ENCODE peak calls at places on chromosome 7, in nine cellular contexts. One of them, this sample, is unnamed. For H3K4me1, the result is how much of the 10 kb centered on the place peaks cover.

GRCh38 chr7:87001214-87001613 is 58.2 kb downstream of the ELAPOR2 start:
- DNase-seq in spleen: no peak
- DNase-seq in breast epithelium: peak
- DNase-seq in vagina: no peak
- DNase-seq in HCT116: no peak
- DNase-seq in GM12878: no peak
- DNase-seq in stomach: no peak
- DNase-seq in sigmoid colon: no peak
- DNase-seq in transverse colon: no peak
- DNase-seq in this sample: no peak

GRCh38 chr7:24778543-24779282 is 21.4 kb upstream of the GSDME start:
- DNase-seq in spleen: no peak
- DNase-seq in breast epithelium: peak
- DNase-seq in vagina: no peak
- DNase-seq in HCT116: no peak
- DNase-seq in GM12878: no peak
- DNase-seq in stomach: no peak
- DNase-seq in sigmoid colon: peak
- DNase-seq in transverse colon: no peak
- DNase-seq in this sample: peak

GRCh38 chr7:11331128-11332102 is 357.7 kb downstream of the PHF14 start:
- DNase-seq in spleen: no peak
- DNase-seq in breast epithelium: no peak
- DNase-seq in vagina: no peak
- DNase-seq in HCT116: no peak
- DNase-seq in GM12878: no peak
- DNase-seq in stomach: no peak
- DNase-seq in sigmoid colon: no peak
- DNase-seq in transverse colon: no peak
- DNase-seq in this sample: peak

GRCh38 chr7:2894118-2894940 is 50.2 kb upstream of the GNA12 start:
- DNase-seq in spleen: peak
- DNase-seq in breast epithelium: no peak
- DNase-seq in vagina: no peak
- DNase-seq in HCT116: no peak
- DNase-seq in GM12878: peak
- DNase-seq in stomach: peak
- DNase-seq in sigmoid colon: no peak
- DNase-seq in transverse colon: peak
- DNase-seq in this sample: no peak

GRCh38 chr7:39613577-39613976 is 9.8 kb upstream of the RALA start:
- DNase-seq in spleen: no peak
- DNase-seq in breast epithelium: no peak
- DNase-seq in vagina: no peak
- DNase-seq in HCT116: no peak
- DNase-seq in GM12878: no peak
- DNase-seq in stomach: no peak
- DNase-seq in sigmoid colon: no peak
- DNase-seq in transverse colon: no peak
- DNase-seq in this sample: no peak

GRCh38 chr7:26117142-26117807 is 34.7 kb upstream of the NFE2L3 start:
- DNase-seq in spleen: no peak
- DNase-seq in breast epithelium: no peak
- DNase-seq in vagina: no peak
- DNase-seq in HCT116: no peak
- DNase-seq in GM12878: no peak
- DNase-seq in stomach: no peak
- DNase-seq in sigmoid colon: no peak
- DNase-seq in transverse colon: no peak
- DNase-seq in this sample: no peak

GRCh38 chr7:17075601-17076000 is 193.8 kb upstream of the AGR3 start:
- DNase-seq in spleen: no peak
- DNase-seq in breast epithelium: no peak
- DNase-seq in vagina: no peak
- DNase-seq in HCT116: no peak
- DNase-seq in GM12878: no peak
- DNase-seq in stomach: no peak
- DNase-seq in sigmoid colon: no peak
- DNase-seq in transverse colon: no peak
- DNase-seq in this sample: no peak

GRCh38 chr7:78924581-78924980 is 528.9 kb downstream of the MAGI2 start:
- DNase-seq in spleen: no peak
- DNase-seq in breast epithelium: no peak
- DNase-seq in vagina: no peak
- DNase-seq in HCT116: peak
- DNase-seq in GM12878: no peak
- DNase-seq in stomach: no peak
- DNase-seq in sigmoid colon: no peak
- DNase-seq in transverse colon: no peak
- DNase-seq in this sample: no peak

GRCh38 chr7:55409474-55410225 is 44.5 kb downstream of the LANCL2 start:
- DNase-seq in spleen: no peak
- DNase-seq in breast epithelium: no peak
- DNase-seq in vagina: no peak
- DNase-seq in HCT116: no peak
- DNase-seq in GM12878: peak
- DNase-seq in stomach: no peak
- DNase-seq in sigmoid colon: no peak
- DNase-seq in transverse colon: no peak
- DNase-seq in this sample: no peak

GRCh38 chr7:18437086-18437485 is 58.5 kb upstream of the HDAC9 start:
- DNase-seq in spleen: no peak
- DNase-seq in breast epithelium: no peak
- DNase-seq in vagina: no peak
- DNase-seq in HCT116: no peak
- DNase-seq in GM12878: no peak
- DNase-seq in stomach: no peak
- DNase-seq in sigmoid colon: no peak
- DNase-seq in transverse colon: no peak
- DNase-seq in this sample: no peak

GRCh38 chr7:1669954-1670893 is at the start of gene ELFN1:
- DNase-seq in spleen: peak
- DNase-seq in breast epithelium: no peak
- DNase-seq in vagina: no peak
- DNase-seq in HCT116: no peak
- DNase-seq in GM12878: no peak
- DNase-seq in stomach: no peak
- DNase-seq in sigmoid colon: peak
- DNase-seq in transverse colon: no peak
- DNase-seq in this sample: no peak

GRCh38 chr7:43781726-43782607 is 23.5 kb downstream of the BLVRA start:
- DNase-seq in spleen: no peak
- DNase-seq in breast epithelium: no peak
- DNase-seq in vagina: no peak
- DNase-seq in HCT116: no peak
- DNase-seq in GM12878: no peak
- DNase-seq in stomach: no peak
- DNase-seq in sigmoid colon: peak
- DNase-seq in transverse colon: no peak
- DNase-seq in this sample: no peak

GRCh38 chr7:130144632-130145171 is 60.5 kb downstream of the TMEM209 start:
- DNase-seq in spleen: peak
- DNase-seq in breast epithelium: peak
- DNase-seq in vagina: no peak
- DNase-seq in HCT116: peak
- DNase-seq in GM12878: no peak
- DNase-seq in stomach: no peak
- DNase-seq in sigmoid colon: no peak
- DNase-seq in transverse colon: no peak
- DNase-seq in this sample: no peak

GRCh38 chr7:127392182-127392565 is 334 bp downstream of the ZNF800 start:
- DNase-seq in spleen: peak
- DNase-seq in breast epithelium: peak
- DNase-seq in vagina: no peak
- DNase-seq in HCT116: no peak
- DNase-seq in GM12878: no peak
- DNase-seq in stomach: peak
- DNase-seq in sigmoid colon: peak
- DNase-seq in transverse colon: peak
- DNase-seq in this sample: no peak

GRCh38 chr7:33716581-33717477 is 188.5 kb upstream of the BMPER start:
- DNase-seq in spleen: no peak
- DNase-seq in breast epithelium: no peak
- DNase-seq in vagina: no peak
- DNase-seq in HCT116: peak
- DNase-seq in GM12878: no peak
- DNase-seq in stomach: no peak
- DNase-seq in sigmoid colon: no peak
- DNase-seq in transverse colon: no peak
- DNase-seq in this sample: no peak

GRCh38 chr7:6616854-6617643 is 1.6 kb downstream of the ZNF853 start:
- DNase-seq in spleen: no peak
- DNase-seq in breast epithelium: no peak
- DNase-seq in vagina: no peak
- DNase-seq in HCT116: no peak
- DNase-seq in GM12878: no peak
- DNase-seq in stomach: no peak
- DNase-seq in sigmoid colon: no peak
- DNase-seq in transverse colon: no peak
- DNase-seq in this sample: no peak

GRCh38 chr7:128713794-128714193 is 25.4 kb upstream of the CALU start:
- DNase-seq in spleen: no peak
- DNase-seq in breast epithelium: no peak
- DNase-seq in vagina: no peak
- DNase-seq in HCT116: no peak
- DNase-seq in GM12878: no peak
- DNase-seq in stomach: no peak
- DNase-seq in sigmoid colon: no peak
- DNase-seq in transverse colon: no peak
- DNase-seq in this sample: no peak

GRCh38 chr7:121503730-121504129 is 107.6 kb upstream of the FAM3C start:
- DNase-seq in spleen: no peak
- DNase-seq in breast epithelium: no peak
- DNase-seq in vagina: no peak
- DNase-seq in HCT116: no peak
- DNase-seq in GM12878: no peak
- DNase-seq in stomach: no peak
- DNase-seq in sigmoid colon: no peak
- DNase-seq in transverse colon: no peak
- DNase-seq in this sample: no peak

GRCh38 chr7:31724696-31725095 is 37.7 kb downstream of the PPP1R17 start:
- DNase-seq in spleen: no peak
- DNase-seq in breast epithelium: no peak
- DNase-seq in vagina: no peak
- DNase-seq in HCT116: no peak
- DNase-seq in GM12878: no peak
- DNase-seq in stomach: no peak
- DNase-seq in sigmoid colon: no peak
- DNase-seq in transverse colon: no peak
- DNase-seq in this sample: no peak

GRCh38 chr7:99143853-99144672 is at the start of gene SMURF1:
- DNase-seq in spleen: peak
- DNase-seq in breast epithelium: peak
- DNase-seq in vagina: no peak
- DNase-seq in HCT116: no peak
- DNase-seq in GM12878: no peak
- DNase-seq in stomach: peak
- DNase-seq in sigmoid colon: peak
- DNase-seq in transverse colon: peak
- DNase-seq in this sample: no peak
- TF ChIP-seq POLR2AphosphoS5 in spleen: peak
- TF ChIP-seq POLR2AphosphoS5 in breast epithelium: peak
- TF ChIP-seq POLR2AphosphoS5 in vagina: peak
- TF ChIP-seq POLR2AphosphoS5 in HCT116: peak
- TF ChIP-seq POLR2AphosphoS5 in GM12878: peak
- TF ChIP-seq POLR2AphosphoS5 in stomach: no peak
- TF ChIP-seq POLR2AphosphoS5 in sigmoid colon: no peak
- TF ChIP-seq POLR2AphosphoS5 in transverse colon: peak
- TF ChIP-seq POLR2AphosphoS5 in this sample: peak

DNA sequence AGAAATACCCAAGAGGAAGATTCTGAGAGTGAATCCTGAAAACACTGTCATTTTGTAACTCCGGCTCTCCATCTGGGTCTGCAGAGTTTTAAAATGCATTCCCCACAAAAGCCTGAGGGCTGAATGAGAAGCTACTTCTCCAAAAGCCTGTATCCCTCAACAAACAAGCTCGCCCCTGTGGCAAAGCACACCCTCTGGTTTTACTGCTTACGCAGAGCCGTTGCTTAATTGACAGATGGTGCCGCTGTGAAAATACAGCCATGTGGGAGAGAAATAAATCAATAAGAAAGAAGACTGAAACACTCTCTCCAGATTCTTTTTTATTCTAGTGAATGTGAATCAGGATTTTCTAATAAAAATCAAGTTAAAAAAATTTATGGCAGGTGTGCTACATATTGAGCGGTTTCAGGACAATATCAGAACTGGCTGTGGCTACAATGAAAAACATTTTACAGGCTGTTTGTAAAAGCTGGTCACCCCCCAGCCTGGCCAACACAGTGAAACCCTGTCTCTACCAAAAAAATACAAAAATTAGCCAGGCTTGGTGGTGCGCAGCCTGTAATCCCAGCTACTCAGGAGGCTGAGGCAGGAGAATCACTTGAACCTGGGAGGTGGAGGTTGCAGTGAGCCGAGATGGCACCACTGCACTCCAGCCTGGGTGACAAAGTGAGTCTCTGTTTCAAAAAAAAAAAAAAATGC is 32.5 kb downstream of the C7orf33 start:
- DNase-seq in spleen: no peak
- DNase-seq in breast epithelium: no peak
- DNase-seq in vagina: no peak
- DNase-seq in HCT116: no peak
- DNase-seq in GM12878: no peak
- DNase-seq in stomach: no peak
- DNase-seq in sigmoid colon: no peak
- DNase-seq in transverse colon: no peak
- DNase-seq in this sample: no peak
- TF ChIP-seq POLR2A in spleen: no peak
- TF ChIP-seq POLR2A in breast epithelium: no peak
- TF ChIP-seq POLR2A in vagina: no peak
- TF ChIP-seq POLR2A in HCT116: no peak
- TF ChIP-seq POLR2A in GM12878: no peak
- TF ChIP-seq POLR2A in stomach: no peak
- TF ChIP-seq POLR2A in sigmoid colon: no peak
- TF ChIP-seq POLR2A in transverse colon: no peak
- TF ChIP-seq POLR2A in this sample: no peak

DNA sequence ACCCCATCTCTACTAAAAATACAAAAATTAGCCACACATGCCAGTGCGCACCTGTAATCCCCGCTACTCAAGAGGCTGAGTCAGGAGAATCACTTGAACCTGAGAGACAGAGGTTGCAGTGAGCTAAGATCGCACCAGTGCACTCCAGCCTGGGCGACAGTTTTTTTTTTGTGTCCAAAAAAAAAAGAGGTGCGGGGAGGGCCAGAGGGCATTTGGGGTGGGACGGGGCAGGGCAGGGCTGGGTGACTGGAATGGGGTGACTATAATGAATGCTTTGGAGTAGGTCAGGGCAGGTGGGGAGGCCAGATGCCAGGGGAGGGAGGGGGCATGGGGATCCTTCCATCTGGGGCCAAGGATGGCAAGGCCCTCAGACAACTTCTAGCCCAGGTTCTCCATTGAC is 23.5 kb downstream of the GTF2IRD1 start:
- DNase-seq in spleen: no peak
- DNase-seq in breast epithelium: no peak
- DNase-seq in vagina: no peak
- DNase-seq in HCT116: no peak
- DNase-seq in GM12878: no peak
- DNase-seq in stomach: no peak
- DNase-seq in sigmoid colon: no peak
- DNase-seq in transverse colon: no peak
- DNase-seq in this sample: no peak
- H3K4me1 ChIP-seq in spleen: under half
- H3K4me1 ChIP-seq in breast epithelium: under half
- H3K4me1 ChIP-seq in vagina: half or more
- H3K4me1 ChIP-seq in HCT116: half or more
- H3K4me1 ChIP-seq in GM12878: under half
- H3K4me1 ChIP-seq in stomach: half or more
- H3K4me1 ChIP-seq in sigmoid colon: half or more
- H3K4me1 ChIP-seq in transverse colon: half or more
- H3K4me1 ChIP-seq in this sample: half or more

GRCh38 chr7:150631866-150632864 is at the start of gene GIMAP6:
- DNase-seq in spleen: peak
- DNase-seq in breast epithelium: no peak
- DNase-seq in vagina: no peak
- DNase-seq in HCT116: no peak
- DNase-seq in GM12878: peak
- DNase-seq in stomach: no peak
- DNase-seq in sigmoid colon: no peak
- DNase-seq in transverse colon: peak
- DNase-seq in this sample: no peak
- TF ChIP-seq POLR2AphosphoS5 in spleen: peak
- TF ChIP-seq POLR2AphosphoS5 in breast epithelium: no peak
- TF ChIP-seq POLR2AphosphoS5 in vagina: no peak
- TF ChIP-seq POLR2AphosphoS5 in HCT116: no peak
- TF ChIP-seq POLR2AphosphoS5 in GM12878: peak
- TF ChIP-seq POLR2AphosphoS5 in stomach: no peak
- TF ChIP-seq POLR2AphosphoS5 in sigmoid colon: no peak
- TF ChIP-seq POLR2AphosphoS5 in transverse colon: no peak
- TF ChIP-seq POLR2AphosphoS5 in this sample: no peak

This sample was measured in esophagus muscularis mucosa.